ENCODE peak calls at places on chromosomes 3 and 15, in four cellular contexts. R, Q, F and J are unnamed samples.

GRCh38 chr3:52792961-52793695 is 1.5 kb upstream of the ITIH3 start:
- DNase-seq in R (no peak), F (no peak), Q (peak; percentile 14), J (no peak)

GRCh38 chr3:156834962-156835535 is 8.9 kb downstream of the LEKR1 start:
- DNase-seq in R (no peak), Q (no peak), F (no peak), J (no peak)

GRCh38 chr3:67402873-67403272 is 251.5 kb downstream of the SUCLG2 start:
- DNase-seq in Q (no peak), R (no peak), F (no peak), J (no peak)

GRCh38 chr3:56783644-56784451 is 17.9 kb downstream of the ARHGEF3 start:
- DNase-seq in Q (peak; percentile 51), F (peak; percentile 60), R (peak; percentile 83), J (no peak)

GRCh38 chr3:170695486-170696069 is 109.7 kb upstream of the SLC7A14 start:
- DNase-seq in R (peak; percentile 46), Q (no peak), F (no peak), J (no peak)

GRCh38 chr3:107637416-107638182 is 114.8 kb downstream of the BBX start:
- DNase-seq in Q (no peak), R (no peak), F (no peak), J (no peak)

GRCh38 chr3:149609595-149609994 is 48.2 kb downstream of the WWTR1 start:
- DNase-seq in R (peak; percentile 34), Q (no peak), F (no peak), J (no peak)

GRCh38 chr3:59444676-59445075 is 394.9 kb upstream of the CFAP20DC start:
- DNase-seq in F (no peak), Q (no peak), R (no peak), J (no peak)

GRCh38 chr15:62719316-62719715 is 323.2 kb upstream of the TPM1 start:
- DNase-seq in F (no peak), Q (no peak), R (peak; percentile 42), J (no peak)

GRCh38 chr3:33975463-33975862 is 177.0 kb downstream of the PDCD6IP start:
- DNase-seq in R (peak; percentile 9), Q (no peak), F (no peak), J (no peak)

GRCh38 chr3:11001020-11001657 is 8.6 kb downstream of the SLC6A1 start:
- DNase-seq in R (peak; percentile 6), F (no peak), Q (no peak), J (no peak)

GRCh38 chr3:16060358-16060852 is 114.1 kb upstream of the GALNT15 start:
- DNase-seq in Q (peak; percentile 99), F (peak; percentile 30), R (peak; percentile 100), J (no peak)

GRCh38 chr3:41200669-41201021 is 1.3 kb downstream of the CTNNB1 start:
- DNase-seq in Q (peak; percentile 35), F (peak; percentile 23), R (peak; percentile 57), J (no peak)

GRCh38 chr3:110743984-110744383 is 327.6 kb upstream of the NECTIN3 start:
- DNase-seq in Q (no peak), F (no peak), R (no peak), J (no peak)

GRCh38 chr3:8851703-8852102 is 82.3 kb upstream of the OXTR start:
- DNase-seq in F (no peak), Q (peak; percentile 88), R (peak; percentile 80), J (no peak)

GRCh38 chr3:10941972-10942371 is 50.6 kb upstream of the SLC6A1 start:
- DNase-seq in Q (no peak), F (no peak), R (peak; percentile 25), J (peak; percentile 53)

GRCh38 chr3:151330374-151330773 is 1.0 kb upstream of the P2RY13 start:
- DNase-seq in F (no peak), R (no peak), Q (no peak), J (no peak)

GRCh38 chr3:126268866-126269265 is 88.3 kb downstream of the KLF15 start:
- DNase-seq in Q (no peak), F (no peak), R (no peak), J (no peak)

GRCh38 chr15:49927462-49927861 is 191.6 kb downstream of the ATP8B4 start:
- DNase-seq in R (peak; percentile 22), Q (peak; percentile 37), F (no peak), J (no peak)

GRCh38 chr3:184332370-184333090 is 4.9 kb upstream of the FAM131A start:
- DNase-seq in R (peak; percentile 97), F (no peak), Q (peak; percentile 90), J (no peak)
- TF ChIP-seq CTCF in R (no peak), F (no peak), Q (no peak), J (no peak)

GRCh38 chr3:44762690-44763089 is 1.1 kb downstream of the KIF15 start:
- DNase-seq in R (peak; percentile 1), F (no peak), Q (no peak), J (no peak)
- H3K4me3 ChIP-seq in R (peak overlapping the region; percentile 87), F (no peak overlapping the region), Q (peak overlapping the region; percentile 97), J (peak overlapping the region; percentile 100)

GRCh38 chr3:182809523-182809922 is 16.2 kb downstream of the ATP11B start:
- DNase-seq in Q (peak; percentile 9), R (no peak), F (no peak), J (no peak)

GRCh38 chr3:182808041-182808765 is 14.9 kb downstream of the ATP11B start:
- DNase-seq in Q (no peak), R (no peak), F (no peak), J (no peak)

GRCh38 chr3:182803596-182803995 is 10.3 kb downstream of the ATP11B start:
- DNase-seq in R (no peak), Q (no peak), F (no peak), J (no peak)

GRCh38 chr3:182810574-182811268 is 17.4 kb downstream of the ATP11B start:
- DNase-seq in Q (peak; percentile 10), R (peak; percentile 63), F (no peak), J (no peak)

GRCh38 chr3:182807056-182807455 is 13.8 kb downstream of the ATP11B start:
- DNase-seq in F (no peak), Q (no peak), R (no peak), J (no peak)
- TF ChIP-seq CTCF in F (no peak), Q (no peak), R (no peak), J (no peak)

GRCh38 chr15:69034352-69034751 is 19.9 kb downstream of the NOX5 start:
- DNase-seq in Q (peak; percentile 57), R (peak; percentile 84), F (no peak), J (no peak)

GRCh38 chr15:69032006-69032405 is 17.5 kb downstream of the NOX5 start:
- DNase-seq in F (no peak), R (no peak), Q (no peak), J (no peak)

GRCh38 chr15:69027976-69028518 is 13.6 kb downstream of the NOX5 start:
- DNase-seq in F (no peak), Q (no peak), R (no peak), J (no peak)

GRCh38 chr15:69032703-69033373 is 18.3 kb downstream of the NOX5 start:
- DNase-seq in R (no peak), Q (no peak), F (no peak), J (no peak)

DNA sequence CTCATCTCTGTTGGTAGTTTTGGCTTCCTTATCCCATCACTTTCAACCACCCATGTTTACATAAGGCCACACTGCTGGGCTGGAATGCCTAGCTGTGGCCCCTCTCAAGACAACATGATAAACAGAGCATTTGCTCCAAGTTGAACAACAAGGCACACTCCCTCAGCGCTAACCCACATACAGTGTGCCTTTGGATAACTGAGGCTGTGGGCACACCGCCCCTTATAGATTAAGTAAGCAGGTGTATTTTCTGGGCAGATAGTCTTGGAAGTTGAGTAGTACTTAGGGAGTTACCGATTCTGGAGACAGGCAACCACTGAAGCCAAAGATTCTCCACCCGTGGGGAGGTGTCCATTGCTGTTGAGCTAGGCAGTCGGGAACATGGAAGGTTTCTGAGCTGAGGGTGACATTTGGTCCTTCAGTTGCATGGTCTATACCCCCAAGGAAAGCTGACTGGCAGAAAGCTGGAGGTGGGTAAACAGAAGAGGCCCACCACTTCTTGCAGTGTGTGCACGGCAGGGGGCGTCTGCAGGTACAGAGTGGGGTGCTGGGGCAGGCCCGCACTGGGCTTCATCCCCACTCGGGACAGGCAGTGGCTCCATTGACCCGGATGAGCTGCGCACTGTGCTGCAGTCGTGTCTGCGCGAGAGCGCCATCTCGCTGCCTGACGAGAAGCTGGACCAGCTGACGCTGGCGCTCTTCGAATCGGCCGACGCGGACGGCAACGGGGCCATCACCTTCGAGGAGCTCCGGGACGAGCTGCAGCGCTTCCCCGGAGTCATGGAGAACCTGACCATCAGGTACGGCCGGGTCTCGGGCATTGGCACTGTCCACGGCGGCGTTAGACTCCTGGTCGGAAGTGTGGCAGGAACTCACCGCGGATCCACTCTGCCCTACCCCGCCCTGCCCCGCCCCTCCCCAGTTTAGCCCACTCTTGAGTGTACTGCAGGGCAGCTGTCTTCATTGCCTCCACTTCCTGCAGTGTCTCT is 16.8 kb downstream of the NOX5 start:
- DNase-seq in R (peak; percentile 27), F (peak; percentile 55), Q (no peak), J (peak; percentile 86)
- H3K4me3 ChIP-seq in R (peak overlapping the region; percentile 25), F (no peak overlapping the region), Q (peak overlapping the region; percentile 51), J (peak overlapping the region; percentile 33)

GRCh38 chr3:14581334-14582072 is 41.4 kb upstream of the GRIP2 start:
- DNase-seq in R (no peak), F (no peak), Q (no peak), J (no peak)

GRCh38 chr3:14576163-14576562 is 36.0 kb upstream of the GRIP2 start:
- DNase-seq in F (no peak), R (no peak), Q (no peak), J (no peak)

GRCh38 chr3:14574183-14574582 is 34.0 kb upstream of the GRIP2 start:
- DNase-seq in F (no peak), R (no peak), Q (no peak), J (no peak)

GRCh38 chr3:14573706-14574105 is 33.6 kb upstream of the GRIP2 start:
- DNase-seq in R (no peak), F (no peak), Q (no peak), J (no peak)

DNA sequence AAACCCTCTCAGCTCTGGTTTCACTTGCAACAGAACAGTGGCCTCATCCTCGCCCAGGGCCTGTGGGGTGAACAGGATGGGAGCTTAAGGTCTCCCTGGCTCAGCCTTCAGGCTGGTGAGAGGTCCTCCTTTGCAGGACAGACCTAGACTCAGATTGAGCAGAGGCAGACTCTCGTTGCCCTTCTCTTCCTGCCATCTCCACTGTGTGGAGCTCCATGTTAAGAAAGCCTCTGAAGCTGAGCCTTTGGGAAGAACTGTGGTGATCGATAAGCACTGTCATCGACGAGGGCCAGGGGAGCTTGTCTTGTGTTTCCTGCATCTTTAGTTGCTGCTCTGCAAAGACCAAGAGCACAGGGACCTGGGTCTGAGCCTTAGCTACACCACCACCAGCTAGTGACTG is 37.8 kb upstream of the GRIP2 start:
- DNase-seq in F (no peak), Q (no peak), R (no peak), J (no peak)
- TF ChIP-seq CTCF in F (no peak), Q (no peak), R (no peak), J (peak; percentile 19)

DNA sequence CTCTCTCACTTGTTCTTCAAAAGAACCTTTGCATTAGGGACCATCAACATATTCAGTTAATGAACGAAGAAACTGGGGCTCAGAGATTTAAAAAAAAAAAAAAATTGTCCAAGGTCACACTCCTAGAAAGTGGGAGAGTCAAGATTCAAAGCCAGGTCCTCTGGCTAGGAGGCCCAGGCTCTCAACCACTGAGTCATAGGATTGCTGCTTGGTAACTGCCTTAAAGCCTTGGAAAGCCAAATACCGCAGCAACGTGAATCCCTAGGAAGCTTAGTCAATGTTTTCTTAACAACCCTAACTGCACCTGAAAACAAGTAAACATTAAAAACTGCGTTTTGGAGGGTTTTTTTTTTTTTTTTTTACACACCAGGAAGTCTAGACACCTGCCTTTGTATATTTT is 156.8 kb downstream of the WNT5A start:
- DNase-seq in R (peak; percentile 97), F (no peak), Q (peak; percentile 91), J (no peak)
- H3K4me3 ChIP-seq in R (no peak overlapping the region), F (no peak overlapping the region), Q (no peak overlapping the region), J (no peak overlapping the region)